ENCODE peak calls at places on chromosomes 4 and X, in five cellular contexts. I is WTC11, Y is A549, V is K562, L is HepG2. O is an unnamed sample.
A peak's percentile ranks its signal among the peaks of the same experiment; 100 is the strongest.

GRCh38 chr4:24560770-24561415 is 23.5 kb downstream of the DHX15 start:
- DNase-seq in I (no peak), Y (no peak), V (no peak), L (no peak), O (peak; percentile 24)

GRCh38 chr4:147821555-147821954 is 89.7 kb downstream of the ARHGAP10 start:
- DNase-seq in I (no peak), Y (no peak), V (no peak), L (no peak), O (peak; percentile 23)

GRCh38 chr4:179569549-179569948 is 2127.3 kb upstream of the AGA start:
- DNase-seq in I (no peak), Y (no peak), V (no peak), L (no peak), O (no peak)

GRCh38 chr4:25921922-25922321 is 7.9 kb downstream of the SMIM20 start:
- DNase-seq in I (no peak), Y (no peak), V (no peak), L (no peak), O (no peak)

GRCh38 chr4:2570551-2571222 is 34.2 kb downstream of the FAM193A start:
- DNase-seq in I (no peak), Y (no peak), V (no peak), L (no peak), O (peak; percentile 17)

GRCh38 chr4:8909548-8909947 is 37.9 kb upstream of the HMX1 start:
- DNase-seq in I (no peak), Y (no peak), V (no peak), L (no peak), O (no peak)

GRCh38 chr4:183563874-183564273 is 59.0 kb downstream of the ING2 start:
- DNase-seq in I (no peak), Y (no peak), V (no peak), L (no peak), O (no peak)

GRCh38 chr4:187840814-187841213 is 154.8 kb upstream of the ZFP42 start:
- DNase-seq in I (no peak), Y (no peak), V (no peak), L (no peak), O (no peak)

GRCh38 chrX:113384628-113385027 is 544.0 kb upstream of the AMOT start:
- DNase-seq in I (no peak), Y (no peak), V (no peak), L (no peak), O (peak; percentile 83)

GRCh38 chr4:105135746-105136145 is 10.9 kb upstream of the TET2 start:
- DNase-seq in I (no peak), Y (no peak), V (no peak), L (no peak), O (no peak)

GRCh38 chrX:44223150-44223549 is 120.3 kb downstream of the EFHC2 start:
- DNase-seq in I (no peak), Y (no peak), V (no peak), L (no peak), O (peak; percentile 1)

GRCh38 chrX:66638591-66639500 is at the start of gene EDA2R:
- DNase-seq in I (peak; percentile 38), Y (peak; percentile 54), V (no peak), L (peak; percentile 85), O (peak; percentile 30)

GRCh38 chr4:139297001-139297410 is 4.3 kb upstream of the NAA15 start:
- DNase-seq in I (no peak), Y (no peak), V (no peak), L (peak; percentile 13), O (no peak)

GRCh38 chr4:140042634-140043033 is 111.3 kb downstream of the MAML3 start:
- DNase-seq in I (no peak), Y (no peak), V (no peak), L (no peak), O (no peak)

GRCh38 chr4:16707874-16708273 is 190.6 kb downstream of the LDB2 start:
- DNase-seq in I (no peak), Y (no peak), V (no peak), L (no peak), O (no peak)

GRCh38 chr4:173073939-173074500 is 94.6 kb upstream of the GALNT7 start:
- DNase-seq in I (no peak), Y (no peak), V (no peak), L (no peak), O (no peak)

GRCh38 chr4:158410272-158410671 is 111.4 kb upstream of the RXFP1 start:
- DNase-seq in I (no peak), Y (no peak), V (no peak), L (no peak), O (peak; percentile 23)

GRCh38 chrX:154348114-154348531 is 26.3 kb downstream of the FLNA start:
- DNase-seq in I (no peak), Y (no peak), V (no peak), L (no peak), O (no peak)

GRCh38 chr4:139611391-139611790 is 54.2 kb upstream of the MGST2 start:
- DNase-seq in I (no peak), Y (no peak), V (no peak), L (no peak), O (no peak)

GRCh38 chr4:168119870-168120269 is 27.5 kb downstream of the ANXA10 start:
- DNase-seq in I (no peak), Y (no peak), V (no peak), L (no peak), O (no peak)

GRCh38 chr4:7857238-7857701 is 82.4 kb downstream of the AFAP1 start:
- DNase-seq in I (no peak), Y (no peak), V (no peak), L (no peak), O (peak; percentile 61)

GRCh38 chr4:76982638-76983579 is 33.4 kb downstream of the SEPTIN11 start:
- DNase-seq in I (no peak), Y (peak; percentile 4), V (peak; percentile 60), L (peak; percentile 8), O (no peak)

GRCh38 chrX:39802354-39802753 is 295.4 kb downstream of the BCOR start:
- DNase-seq in I (no peak), Y (no peak), V (no peak), L (no peak), O (no peak)

GRCh38 chr4:72301759-72302158 is 267.3 kb downstream of the ADAMTS3 start:
- DNase-seq in I (no peak), Y (no peak), V (no peak), L (no peak), O (no peak)

GRCh38 chr4:72305620-72306019 is 263.4 kb downstream of the ADAMTS3 start:
- DNase-seq in I (no peak), Y (no peak), V (no peak), L (no peak), O (no peak)

GRCh38 chr4:72300126-72300525 is 268.3 kb downstream of the NPFFR2 start:
- DNase-seq in I (no peak), Y (no peak), V (no peak), L (no peak), O (no peak)

GRCh38 chr4:72305080-72305479 is 263.9 kb downstream of the ADAMTS3 start:
- DNase-seq in I (no peak), Y (no peak), V (no peak), L (no peak), O (no peak)

GRCh38 chr4:72302981-72303704 is 265.9 kb downstream of the ADAMTS3 start:
- DNase-seq in I (peak; percentile 58), Y (peak; percentile 3), V (peak; percentile 59), L (peak; percentile 34), O (peak; percentile 49)
- TF ChIP-seq JUN in I (no peak), Y (no peak), V (no peak), L (no peak), O (no peak)

DNA sequence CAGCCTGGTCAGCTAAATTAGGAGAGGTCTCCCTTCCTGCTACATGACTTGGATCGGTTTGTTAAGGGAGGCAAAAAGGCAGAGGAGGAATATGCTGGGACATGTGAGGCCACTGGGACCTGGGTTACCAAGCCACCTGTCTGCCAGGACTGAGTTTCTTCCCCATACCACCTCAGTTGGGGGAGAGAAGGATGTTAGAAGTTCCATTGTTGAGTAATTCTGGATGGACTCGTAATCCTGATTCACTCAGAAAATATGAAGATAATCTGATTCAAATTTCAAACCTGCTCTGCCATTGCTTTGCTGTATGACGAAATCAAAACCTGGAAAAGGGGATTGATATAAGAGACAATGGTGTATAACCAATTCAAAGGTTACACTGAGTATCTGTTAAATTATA is 97.4 kb upstream of the S100G start:
- DNase-seq in I (no peak), Y (no peak), V (no peak), L (no peak), O (no peak)
- TF ChIP-seq JUN in I (no peak), Y (no peak), V (no peak), L (no peak), O (no peak)

DNA sequence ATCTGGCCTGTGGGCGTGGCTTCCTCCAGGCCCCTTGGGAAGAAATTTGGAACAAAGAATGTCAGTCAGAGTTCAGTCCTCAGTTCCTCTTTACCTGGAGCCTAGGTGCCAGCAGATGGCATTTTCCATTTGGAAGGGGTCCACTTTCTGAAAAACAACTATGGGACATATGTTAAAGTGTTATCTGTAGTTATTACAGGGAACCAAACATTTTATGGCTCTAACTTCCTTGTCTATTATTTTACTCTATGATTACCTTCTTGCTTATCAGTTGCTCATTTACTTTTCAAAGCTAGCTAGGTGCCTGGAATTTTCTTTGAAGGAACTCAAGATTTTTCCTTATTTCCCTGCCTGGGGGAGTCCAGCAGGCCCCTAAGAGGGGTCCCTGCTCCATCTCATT is 159.8 kb upstream of the PUDP start:
- DNase-seq in I (no peak), Y (no peak), V (no peak), L (no peak), O (no peak)
- TF ChIP-seq JUN in I (no peak), Y (no peak), V (no peak), L (no peak), O (no peak)

DNA sequence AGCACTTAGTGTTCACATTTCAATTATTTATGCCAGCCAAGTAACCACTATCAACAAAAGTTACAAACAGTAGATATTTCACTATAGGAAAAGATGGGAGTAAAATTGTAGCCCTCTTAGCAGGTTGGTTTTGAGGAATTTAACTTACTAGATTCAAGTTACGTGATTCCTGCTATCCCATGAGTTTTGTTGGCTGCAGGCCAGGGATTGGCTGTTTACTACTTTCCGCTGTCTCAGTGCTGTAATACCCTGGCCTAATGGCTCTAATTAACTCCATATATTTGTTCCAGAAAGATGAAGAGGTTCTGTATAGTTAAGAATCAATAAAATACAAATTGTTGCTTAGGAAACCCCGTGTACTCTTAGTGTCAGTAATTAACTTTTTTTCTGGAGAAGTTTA is 55.5 kb upstream of the MAGED1 start:
- DNase-seq in I (no peak), Y (no peak), V (no peak), L (no peak), O (peak; percentile 37)
- TF ChIP-seq JUN in I (no peak), Y (no peak), V (no peak), L (no peak), O (no peak)

DNA sequence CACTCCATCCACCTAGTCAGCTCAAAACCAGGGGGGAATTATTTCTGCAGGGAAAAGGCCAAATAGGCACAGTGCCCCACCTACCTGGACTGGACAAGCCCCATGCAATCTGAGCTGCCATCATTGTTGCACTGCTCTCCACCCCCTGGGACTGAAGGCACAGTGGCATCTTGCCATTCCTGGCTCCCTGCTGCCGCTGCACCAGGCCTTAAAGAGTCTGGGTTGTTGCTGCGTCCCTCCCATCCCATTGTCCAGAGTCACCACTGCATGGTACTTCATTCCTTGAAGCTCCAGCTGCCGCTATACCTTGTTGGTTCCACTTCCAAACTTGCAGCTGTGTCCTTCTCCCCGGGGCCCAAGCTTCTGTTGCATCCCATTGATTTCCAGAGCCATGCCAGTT is 629.7 kb downstream of the STIM2 start:
- DNase-seq in I (no peak), Y (no peak), V (no peak), L (no peak), O (no peak)
- TF ChIP-seq JUN in I (no peak), Y (no peak), V (no peak), L (no peak), O (no peak)

O was measured in endothelial cell of umbilical vein.